ENCODE peak calls at places on chromosomes 6 and 20, in seven cellular contexts. C, I, Z, X, S, J and D are unnamed samples.

GRCh38 chr20:39399463-39399862 is 437.3 kb downstream of the DHX35 start:
- DNase-seq in S (no peak), Z (no peak), I (no peak), J (no peak), X (no peak), C (no peak), D (no peak)

GRCh38 chr6:156060013-156060412 is 604.4 kb upstream of the NOX3 start:
- DNase-seq in Z (no peak), J (no peak), X (no peak), C (no peak), S (no peak), I (no peak), D (no peak)

GRCh38 chr6:84779380-84779779 is 15.0 kb upstream of the TBX18 start:
- DNase-seq in C (no peak), X (no peak), Z (no peak), J (no peak), S (no peak), I (no peak), D (no peak)

GRCh38 chr6:12022903-12023522 is 10.9 kb downstream of the HIVEP1 start:
- DNase-seq in C (no peak), J (no peak), Z (no peak), I (no peak), S (no peak), X (no peak), D (no peak)

GRCh38 chr6:36755435-36756348 is 58.1 kb downstream of the RAB44 start:
- DNase-seq in X (no peak), C (no peak), Z (no peak), I (no peak), S (peak), J (peak), D (peak)

GRCh38 chr6:163721435-163721834 is 306.9 kb downstream of the QKI start:
- DNase-seq in I (no peak), X (no peak), C (no peak), S (no peak), Z (no peak), J (no peak), D (no peak)

GRCh38 chr6:47853766-47854165 is 71.9 kb downstream of the OPN5 start:
- DNase-seq in C (no peak), I (no peak), Z (no peak), S (no peak), X (no peak), J (no peak), D (no peak)

GRCh38 chr6:123016431-123017110 is 20.5 kb downstream of the CLVS2 start:
- DNase-seq in Z (no peak), J (no peak), X (no peak), C (no peak), S (no peak), I (no peak), D (no peak)

GRCh38 chr20:63908008-63908682 is 13.2 kb downstream of the DNAJC5 start:
- DNase-seq in X (no peak), Z (no peak), J (no peak), S (peak), C (no peak), I (no peak), D (peak)

GRCh38 chr6:165726915-165727314 is 63.9 kb upstream of the PDE10A start:
- DNase-seq in X (peak), I (no peak), Z (no peak), S (no peak), J (no peak), C (no peak), D (no peak)

GRCh38 chr6:129356129-129356528 is 353.8 kb downstream of the ARHGAP18 start:
- DNase-seq in S (no peak), J (no peak), Z (no peak), I (no peak), C (no peak), X (no peak), D (no peak)

GRCh38 chr20:61925555-61926252 is 140.0 kb downstream of the TAF4 start:
- DNase-seq in X (peak), C (peak), S (no peak), J (no peak), Z (peak), I (no peak), D (no peak)

GRCh38 chr6:159970659-159971063 is 1.8 kb downstream of the IGF2R start:
- DNase-seq in S (no peak), Z (no peak), X (no peak), J (no peak), C (no peak), I (no peak), D (no peak)

GRCh38 chr20:37737806-37738442 is 44.1 kb downstream of the CTNNBL1 start:
- DNase-seq in X (no peak), Z (no peak), S (no peak), J (no peak), C (no peak), I (no peak), D (no peak)

DNA sequence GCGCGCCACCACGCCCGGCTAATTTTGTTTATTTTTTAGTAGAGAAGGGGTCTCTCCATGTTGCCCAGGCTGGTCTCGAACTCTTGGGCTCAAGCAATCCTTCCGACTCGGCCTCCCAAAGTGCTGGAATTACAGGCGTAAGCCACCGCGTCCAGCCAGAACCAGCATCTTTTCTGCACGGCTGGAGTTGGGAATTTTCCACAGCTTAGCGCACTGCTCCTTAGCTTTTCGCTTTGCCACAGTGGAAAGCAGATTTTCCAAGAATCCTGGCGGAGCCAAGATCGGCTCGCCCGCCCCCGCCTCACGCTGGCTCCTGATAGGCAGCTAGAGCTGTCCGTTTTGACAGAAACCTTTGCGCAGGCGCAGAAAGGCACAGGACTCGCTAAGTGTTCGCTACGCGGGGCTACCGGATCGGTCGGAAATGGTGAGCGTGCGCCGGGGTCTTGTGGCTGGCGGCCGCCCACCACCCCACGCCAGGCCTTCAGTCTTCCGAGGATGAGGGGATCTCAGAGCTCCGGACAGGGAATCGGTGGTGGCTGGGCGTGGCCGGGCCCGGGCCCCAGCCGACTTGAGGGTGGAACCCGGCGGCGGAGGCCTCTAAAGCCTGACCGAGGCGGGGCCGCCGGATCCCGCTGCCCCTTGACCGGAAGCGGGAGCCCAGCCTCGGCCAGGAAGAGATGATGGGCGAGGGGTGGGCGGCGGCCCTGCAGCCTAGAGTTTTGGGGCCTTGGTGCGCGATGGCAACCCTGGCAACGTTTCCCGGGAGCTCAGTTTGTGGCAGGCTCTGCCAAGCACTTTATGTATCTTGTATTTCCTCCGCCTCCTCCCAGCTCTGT is at the start of gene DYNLRB1:
- DNase-seq in X (peak), C (peak), Z (peak), I (peak), S (peak), J (peak), D (peak)
- TF ChIP-seq POLR2AphosphoS5 in X (peak), C (peak), Z (peak), I (peak), S (peak), J (peak), D (peak)

GRCh38 chr6:44127186-44128019 is at the start of the genes MRPL14 and TMEM63B:
- DNase-seq in I (peak), Z (peak), S (peak), J (peak), X (peak), C (no peak), D (peak)

GRCh38 chr6:44132476-44132875 is 5.1 kb downstream of the TMEM63B start:
- DNase-seq in C (no peak), J (no peak), Z (peak), I (no peak), S (peak), X (no peak), D (peak)

GRCh38 chr6:44128020-44128917 is 915 bp downstream of the TMEM63B start:
- DNase-seq in J (no peak), X (peak), Z (peak), C (no peak), S (peak), I (peak), D (peak)

GRCh38 chr6:44131880-44132279 is 4.5 kb downstream of the TMEM63B start:
- DNase-seq in I (no peak), X (no peak), S (no peak), C (no peak), Z (peak), J (no peak), D (peak)

DNA sequence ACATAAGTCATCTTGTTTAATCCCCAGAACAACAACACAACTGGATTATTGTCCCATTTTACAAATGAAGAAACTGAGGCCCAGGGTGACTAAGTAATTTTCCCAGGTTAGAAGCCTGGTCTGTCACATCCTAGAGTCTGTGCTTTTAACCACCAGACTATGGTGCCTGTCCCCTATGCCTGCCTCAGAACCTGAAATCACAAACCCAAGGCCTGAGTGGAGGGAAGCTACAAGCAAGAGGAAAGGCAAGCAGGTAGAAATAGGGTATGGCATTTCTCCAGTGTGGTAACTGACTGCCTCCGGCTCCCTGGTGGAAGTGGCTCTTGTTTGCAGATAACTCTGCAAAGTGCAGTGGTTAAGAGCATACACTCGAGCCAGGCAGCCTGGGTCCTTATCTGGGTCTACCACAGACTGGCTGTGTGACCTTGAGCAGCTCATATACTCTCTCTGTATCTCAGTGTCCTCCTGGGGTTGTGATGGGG is 2.5 kb downstream of the TMEM63B start:
- DNase-seq in X (no peak), J (no peak), Z (peak), I (no peak), C (no peak), S (no peak), D (no peak)
- TF ChIP-seq POLR2AphosphoS5 in X (no peak), J (no peak), Z (no peak), I (no peak), C (no peak), S (no peak), D (no peak)

DNA sequence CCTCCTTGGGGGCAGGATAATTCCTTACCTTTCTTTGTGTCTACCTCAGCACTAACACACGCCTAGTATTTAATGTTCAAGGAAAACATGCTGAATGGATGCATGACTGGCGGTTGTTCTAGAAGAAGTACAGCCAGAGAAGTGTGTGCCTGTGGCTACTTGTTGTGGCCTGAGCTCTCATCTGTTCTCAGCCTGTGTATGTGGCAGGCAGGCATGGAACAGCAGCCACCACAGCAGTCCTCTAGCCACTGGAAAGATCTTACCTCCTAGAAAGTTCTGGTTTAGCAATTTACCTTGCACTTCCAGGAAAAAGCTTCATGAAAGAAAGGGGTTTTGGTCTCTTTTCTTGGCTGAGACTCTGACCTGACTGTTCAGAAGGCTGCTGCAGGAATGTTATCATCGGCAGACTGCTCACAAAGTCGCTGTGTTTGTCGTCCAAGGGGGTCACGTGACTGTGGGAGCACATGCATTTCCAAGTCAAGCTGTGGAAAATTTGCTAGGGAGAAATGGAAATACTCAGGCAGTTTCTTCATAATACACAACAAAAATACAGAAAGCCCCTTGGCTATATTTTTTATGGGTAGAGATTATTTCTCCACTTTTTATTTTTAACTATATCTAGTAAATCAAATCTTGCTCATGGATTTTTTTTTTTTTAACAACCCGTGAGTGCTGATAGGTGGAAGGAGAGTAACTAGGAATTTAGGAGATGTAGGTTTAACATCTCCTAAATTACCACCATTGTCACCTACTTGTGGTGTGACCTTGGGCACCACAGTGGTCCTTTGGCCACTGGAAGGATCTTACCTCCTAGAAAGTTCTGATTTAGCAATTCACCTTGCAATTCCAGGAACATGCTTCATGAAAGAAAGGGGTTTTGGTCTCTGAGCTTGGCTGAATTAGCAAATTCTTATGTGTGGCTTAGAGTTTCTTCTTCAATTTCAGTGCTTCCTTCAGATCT is 110.8 kb upstream of the GPR6 start:
- DNase-seq in X (no peak), I (no peak), J (no peak), S (peak), C (no peak), Z (no peak), D (no peak)
- TF ChIP-seq POLR2AphosphoS5 in X (no peak), I (no peak), J (no peak), S (no peak), C (no peak), Z (no peak), D (no peak)

GRCh38 chr20:47332381-47333206 is 23.9 kb downstream of the ZMYND8 start:
- DNase-seq in S (no peak), I (no peak), J (no peak), Z (no peak), X (no peak), C (no peak), D (no peak)

GRCh38 chr20:47336013-47336754 is 20.3 kb downstream of the ZMYND8 start:
- DNase-seq in J (no peak), C (no peak), I (no peak), S (no peak), X (no peak), Z (peak), D (peak)

GRCh38 chr20:47335251-47336012 is 21.1 kb downstream of the ZMYND8 start:
- DNase-seq in X (no peak), S (no peak), I (no peak), J (no peak), Z (no peak), C (no peak), D (no peak)

GRCh38 chr20:47330933-47331708 is 25.4 kb downstream of the ZMYND8 start:
- DNase-seq in X (no peak), Z (no peak), J (no peak), S (no peak), I (no peak), C (no peak), D (peak)

GRCh38 chr20:47334022-47334551 is 22.4 kb downstream of the ZMYND8 start:
- DNase-seq in C (no peak), J (no peak), S (no peak), X (no peak), I (no peak), Z (no peak), D (peak)
- TF ChIP-seq POLR2AphosphoS5 in C (peak), J (no peak), S (peak), X (peak), I (no peak), Z (peak), D (peak)

DNA sequence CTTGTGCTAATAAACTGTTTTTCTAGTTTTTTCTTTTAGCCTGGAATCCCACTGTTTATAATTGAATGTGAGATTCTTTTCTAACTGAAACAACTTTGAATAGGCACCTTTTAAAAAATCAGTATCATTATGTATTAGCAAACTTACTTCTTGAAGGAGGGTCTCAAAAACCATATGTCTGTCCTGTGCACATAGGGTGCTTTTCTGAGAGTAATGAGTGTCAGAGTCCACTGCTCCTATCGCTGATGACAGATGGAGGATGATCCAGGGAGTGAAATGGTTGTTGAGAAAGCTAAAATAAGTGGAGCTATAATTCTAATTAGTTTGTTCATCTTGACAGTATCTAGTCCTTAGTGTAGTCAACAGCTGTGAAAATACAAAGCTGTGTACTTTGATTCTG is 35.8 kb downstream of the MEI4 start:
- DNase-seq in J (no peak), C (no peak), I (no peak), S (no peak), X (no peak), Z (no peak), D (no peak)
- TF ChIP-seq POLR2AphosphoS5 in J (no peak), C (no peak), I (no peak), S (no peak), X (no peak), Z (no peak), D (no peak)

DNA sequence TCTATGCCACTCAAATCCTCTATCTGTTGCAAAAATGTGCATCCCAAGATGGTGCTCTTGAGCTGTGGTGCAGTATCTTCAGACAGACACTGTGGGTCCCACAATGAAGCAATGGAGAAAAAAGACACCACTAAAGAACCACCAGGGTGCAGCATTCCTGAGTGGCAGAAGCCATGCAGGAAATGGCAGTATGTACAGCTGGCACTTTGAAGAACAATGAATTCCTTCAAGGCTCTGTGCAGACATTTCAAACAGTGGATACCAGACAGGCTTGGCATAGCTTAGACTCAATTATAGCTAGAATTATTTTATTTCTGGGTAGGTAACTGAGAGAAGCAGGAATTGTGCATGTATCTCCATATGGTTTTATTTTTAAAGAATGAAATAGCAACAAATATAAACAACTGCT is 24.0 kb upstream of the HDAC2 start:
- DNase-seq in S (no peak), X (no peak), Z (no peak), I (no peak), J (peak), C (no peak), D (peak)
- TF ChIP-seq POLR2AphosphoS5 in S (no peak), X (no peak), Z (no peak), I (no peak), J (no peak), C (no peak), D (no peak)

GRCh38 chr6:169205176-169206160 is 48.2 kb downstream of the THBS2 start:
- DNase-seq in I (no peak), Z (no peak), S (no peak), X (no peak), C (no peak), J (no peak), D (no peak)
- TF ChIP-seq POLR2AphosphoS5 in I (no peak), Z (no peak), S (no peak), X (no peak), C (no peak), J (no peak), D (no peak)